ENCODE peak calls at places on chromosomes 7 and 10, in four cellular contexts. Z is GM12865, H is coronary artery, T is HL-60. M is an unnamed sample.

GRCh38 chr10:28535846-28536245 is 2.9 kb downstream of the WAC start:
- DNase-seq in T (no peak), Z (no peak), H (no peak), M (no peak)

GRCh38 chr10:4533626-4534025 is 292.4 kb upstream of the AKR1E2 start:
- DNase-seq in T (no peak), H (no peak), Z (no peak), M (no peak)

GRCh38 chr7:157669768-157670345 is 333.1 kb downstream of the DNAJB6 start:
- DNase-seq in Z (no peak), T (no peak), H (no peak), M (no peak)

GRCh38 chr10:49512121-49512809 is 26.7 kb downstream of the ERCC6 start:
- DNase-seq in H (no peak), T (peak), Z (peak), M (no peak)

GRCh38 chr10:120508393-120508792 is 51.4 kb downstream of the PLPP4 start:
- DNase-seq in H (no peak), Z (no peak), T (no peak), M (no peak)

GRCh38 chr7:81025360-81025759 is 106.5 kb upstream of the SEMA3C start:
- DNase-seq in Z (no peak), T (no peak), H (no peak), M (no peak)

GRCh38 chr7:137423321-137423720 is 79.8 kb upstream of the PTN start:
- DNase-seq in T (no peak), Z (no peak), H (no peak), M (no peak)

GRCh38 chr10:28628184-28628893 is 49.0 kb upstream of the BAMBI start:
- DNase-seq in Z (peak), H (no peak), T (peak), M (peak)

GRCh38 chr10:66982792-66983481 is 57.1 kb downstream of the LRRTM3 start:
- DNase-seq in Z (peak), T (no peak), H (no peak), M (no peak)

GRCh38 chr7:111741811-111742240 is 179.5 kb upstream of the IMMP2L start:
- DNase-seq in Z (peak), T (peak), H (no peak), M (no peak)

GRCh38 chr7:106864298-106865081 is 592 bp upstream of the PIK3CG start:
- DNase-seq in H (no peak), T (no peak), Z (peak), M (no peak)

GRCh38 chr7:82044497-82045080 is 274.7 kb upstream of the HGF start:
- DNase-seq in Z (peak), H (no peak), T (peak), M (no peak)

GRCh38 chr7:155323001-155323638 is 25.4 kb downstream of the INSIG1 start:
- DNase-seq in T (no peak), H (no peak), Z (peak), M (no peak)

GRCh38 chr10:70174058-70174741 is 3.9 kb upstream of the SAR1A start:
- DNase-seq in Z (peak), T (peak), H (no peak), M (no peak)

GRCh38 chr10:90148121-90148855 is 446.9 kb downstream of the KIF20B start:
- DNase-seq in H (no peak), Z (peak), T (no peak), M (no peak)

GRCh38 chr7:132152490-132152889 is 423.8 kb downstream of the PLXNA4 start:
- DNase-seq in Z (no peak), H (no peak), T (no peak), M (no peak)

GRCh38 chr7:29115130-29115529 is 31.2 kb downstream of the CPVL start:
- DNase-seq in H (no peak), Z (no peak), T (no peak), M (no peak)

GRCh38 chr7:85483205-85483604 is 296.3 kb upstream of the SEMA3D start:
- DNase-seq in Z (no peak), H (no peak), T (no peak), M (no peak)

GRCh38 chr10:73992899-73993788 is 4.8 kb upstream of the VCL start:
- DNase-seq in Z (no peak), H (no peak), T (peak), M (no peak)

GRCh38 chr10:59098387-59098786 is 78.1 kb upstream of the PHYHIPL start:
- DNase-seq in T (no peak), H (no peak), Z (no peak), M (no peak)

GRCh38 chr7:128867842-128868623 is 5.4 kb downstream of the ATP6V1F start:
- DNase-seq in H (no peak), T (no peak), Z (no peak), M (no peak)

GRCh38 chr7:137755438-137755837 is 91.3 kb downstream of the DGKI start:
- DNase-seq in T (peak), Z (peak), H (no peak), M (no peak)

GRCh38 chr7:20288036-20288435 is 42.7 kb upstream of the ITGB8 start:
- DNase-seq in Z (no peak), H (no peak), T (no peak), M (no peak)

GRCh38 chr10:68559872-68560200 is 301 bp upstream of the TET1 start:
- DNase-seq in H (no peak), T (peak), Z (no peak), M (no peak)

GRCh38 chr10:110746254-110746826 is 102.2 kb downstream of the RBM20 start:
- DNase-seq in Z (peak), T (peak), H (no peak), M (no peak)

GRCh38 chr10:116753759-116754158 is 11.4 kb upstream of the HSPA12A start:
- DNase-seq in Z (no peak), H (no peak), T (no peak), M (no peak)

GRCh38 chr10:129863231-129863663 is 100.8 kb downstream of the EBF3 start:
- DNase-seq in H (no peak), T (no peak), Z (no peak), M (no peak)

GRCh38 chr7:697259-697615 is 29.3 kb upstream of the DNAAF5 start:
- DNase-seq in Z (no peak), H (no peak), T (no peak), M (no peak)

DNA sequence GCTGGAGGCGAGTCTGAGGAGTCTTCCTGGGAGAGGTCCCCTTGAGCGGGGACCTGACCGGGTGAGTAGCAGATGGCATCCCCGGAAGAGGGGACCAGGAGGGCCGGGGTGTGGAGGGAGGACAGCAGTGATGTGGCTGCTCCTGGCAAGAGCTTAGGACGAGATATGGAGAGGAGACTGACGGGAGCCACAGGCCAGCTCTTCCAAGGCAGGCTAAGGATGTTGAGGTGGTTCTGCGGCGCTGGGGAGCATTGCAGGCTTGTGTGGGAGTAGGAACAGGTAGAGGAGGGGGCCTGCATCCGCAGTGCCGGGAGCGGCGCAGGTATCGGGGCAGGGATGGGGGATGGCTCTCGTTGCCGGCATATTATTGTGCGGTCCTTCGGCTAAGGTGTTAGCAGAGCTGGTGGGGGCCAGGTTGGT is 76.7 kb upstream of the ANLN start:
- DNase-seq in T (no peak), H (no peak), Z (no peak), M (peak)
- TF ChIP-seq CTCF in T (no peak), H (no peak), Z (no peak), M (no peak)

DNA sequence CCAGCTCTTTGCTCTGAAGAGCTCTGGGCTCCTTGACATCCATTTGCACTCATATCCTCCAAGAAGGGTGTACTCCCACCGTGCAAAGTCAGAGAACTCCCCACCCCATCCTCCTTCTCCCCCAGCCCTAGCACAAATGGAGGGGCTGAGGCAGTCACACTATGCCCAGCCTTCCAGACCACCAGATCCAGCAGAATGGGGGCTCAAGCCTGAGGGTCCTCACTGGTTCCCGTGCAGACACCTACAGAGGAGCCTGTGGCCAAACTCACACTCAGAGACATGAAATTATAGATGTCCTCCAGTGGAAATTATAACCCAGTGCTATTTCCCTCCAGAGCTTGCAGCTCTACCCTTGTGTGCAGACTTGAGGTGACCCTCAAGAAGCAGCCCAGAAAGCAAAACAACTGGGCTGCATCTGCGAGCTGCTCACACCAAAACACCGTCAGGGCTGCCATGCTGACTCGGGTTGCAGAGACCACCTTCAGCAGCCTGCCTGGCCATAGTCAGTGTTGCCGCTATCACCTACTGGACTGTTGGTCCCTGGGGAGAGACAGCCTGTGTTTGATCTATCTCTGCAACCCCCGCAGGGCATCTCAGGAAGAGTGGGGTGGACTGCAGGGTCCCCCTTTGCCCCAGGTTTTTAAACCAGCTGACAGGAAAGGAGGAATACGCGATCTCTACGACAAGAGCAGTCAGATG is 7.4 kb downstream of the ZNF488 start:
- DNase-seq in Z (no peak), T (no peak), H (peak), M (peak)
- TF ChIP-seq CTCF in Z (no peak), T (no peak), H (no peak), M (no peak)

DNA sequence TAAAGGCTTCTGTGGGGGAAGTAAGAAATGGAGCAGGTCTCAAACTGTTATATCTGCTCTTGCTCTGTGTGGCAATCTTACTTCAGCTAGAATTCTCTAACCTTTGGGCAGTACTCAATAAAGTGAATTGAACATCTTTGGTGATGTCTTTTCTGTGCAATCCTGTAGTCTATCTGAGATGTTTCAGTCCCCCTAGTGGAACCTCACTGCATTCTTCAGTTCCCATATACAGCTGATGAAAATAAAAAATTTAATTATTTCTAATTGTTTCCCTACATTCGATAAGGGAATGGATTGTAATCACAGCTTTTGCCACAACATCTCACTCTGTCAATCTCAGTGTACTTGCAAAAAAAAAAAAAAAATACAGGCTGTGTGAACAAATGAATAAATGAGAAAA is 522.6 kb downstream of the DNAJB9 start:
- DNase-seq in H (no peak), Z (no peak), T (no peak), M (no peak)
- TF ChIP-seq CTCF in H (no peak), Z (no peak), T (no peak), M (no peak)

GRCh38 chr7:74625446-74625845 is 32.1 kb upstream of the GTF2I start:
- DNase-seq in Z (no peak), T (no peak), H (no peak), M (no peak)
- TF ChIP-seq CTCF in Z (no peak), T (no peak), H (no peak), M (peak)

DNA sequence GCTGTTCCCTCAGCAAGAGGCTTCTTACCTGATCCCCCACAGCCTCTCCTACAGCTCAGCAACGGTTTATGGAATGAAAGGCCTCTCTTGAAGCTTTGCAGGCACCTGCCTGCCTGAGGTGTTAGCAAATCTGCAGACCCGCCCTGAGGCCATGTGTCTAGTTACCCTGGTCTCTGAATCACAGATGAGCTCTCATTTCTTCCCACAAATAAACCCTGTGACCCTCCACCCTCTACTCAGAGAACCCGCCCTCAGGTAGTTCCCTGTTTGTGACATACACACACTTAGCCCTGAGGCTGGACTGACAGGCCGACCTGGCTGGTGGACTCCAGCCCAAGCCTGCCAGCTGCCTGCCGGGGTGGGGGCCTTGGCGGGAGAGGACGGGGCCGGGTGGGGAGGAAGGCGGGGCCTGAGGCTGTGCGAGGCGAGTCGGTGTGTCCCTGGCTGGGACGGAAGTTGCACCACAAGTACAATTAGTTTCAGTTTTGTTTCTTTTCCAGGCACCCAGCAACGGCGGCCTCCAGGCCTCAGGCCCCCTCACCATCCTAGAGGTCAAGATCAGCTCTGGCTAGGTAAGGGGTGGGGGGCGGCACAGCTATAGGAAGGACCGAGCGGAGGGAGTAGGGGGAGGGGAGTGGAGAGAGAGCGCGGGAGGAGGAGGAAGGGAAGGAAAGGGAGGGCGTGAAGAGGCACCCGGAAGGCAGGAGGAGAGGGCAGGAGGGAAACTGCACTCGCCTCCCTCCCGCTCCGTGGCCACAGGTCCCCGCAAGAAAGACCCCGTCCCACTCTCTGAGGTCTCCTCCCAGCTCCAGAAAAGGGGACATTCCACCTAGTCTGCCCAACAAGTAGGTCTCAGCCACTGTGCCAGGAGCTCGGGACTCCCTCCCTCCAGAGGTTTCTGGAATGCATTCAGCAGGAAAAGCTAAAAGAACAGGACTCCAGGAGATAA is at the start of gene TRIM56:
- DNase-seq in T (peak), Z (peak), H (peak), M (peak)
- TF ChIP-seq CTCF in T (no peak), Z (no peak), H (no peak), M (no peak)